ENCODE peak calls at places on chromosomes 2 and 18, in six cellular contexts. One of them, this sample, is unnamed.

GRCh38 chr18:23038712-23039111 is 96.6 kb upstream of the CABLES1 start:
- DNase-seq in memory B cell: no peak
- DNase-seq in lower lobe of right lung: no peak
- DNase-seq in posterior cingulate gyrus: no peak
- DNase-seq in upper lobe of right lung: no peak
- DNase-seq in HCEC 1CT: peak
- DNase-seq in this sample: no peak

GRCh38 chr2:177165103-177165583 is 47.5 kb upstream of the HNRNPA3 start:
- DNase-seq in memory B cell: no peak
- DNase-seq in lower lobe of right lung: no peak
- DNase-seq in posterior cingulate gyrus: no peak
- DNase-seq in upper lobe of right lung: no peak
- DNase-seq in HCEC 1CT: peak
- DNase-seq in this sample: no peak

GRCh38 chr18:23503967-23504352 is 649 bp downstream of the RMC1 start:
- DNase-seq in memory B cell: no peak
- DNase-seq in lower lobe of right lung: no peak
- DNase-seq in posterior cingulate gyrus: no peak
- DNase-seq in upper lobe of right lung: no peak
- DNase-seq in HCEC 1CT: no peak
- DNase-seq in this sample: no peak

GRCh38 chr2:207239222-207239674 is 73.5 kb upstream of the KLF7 start:
- DNase-seq in memory B cell: no peak
- DNase-seq in lower lobe of right lung: peak
- DNase-seq in posterior cingulate gyrus: no peak
- DNase-seq in upper lobe of right lung: no peak
- DNase-seq in HCEC 1CT: peak
- DNase-seq in this sample: no peak

GRCh38 chr2:128798502-128799283 is 480.0 kb upstream of the HS6ST1 start:
- DNase-seq in memory B cell: no peak
- DNase-seq in lower lobe of right lung: no peak
- DNase-seq in posterior cingulate gyrus: no peak
- DNase-seq in upper lobe of right lung: peak
- DNase-seq in HCEC 1CT: no peak
- DNase-seq in this sample: no peak

GRCh38 chr2:240433973-240434727 is 1.3 kb upstream of the GPC1 start:
- DNase-seq in memory B cell: no peak
- DNase-seq in lower lobe of right lung: peak
- DNase-seq in posterior cingulate gyrus: peak
- DNase-seq in upper lobe of right lung: peak
- DNase-seq in HCEC 1CT: peak
- DNase-seq in this sample: no peak

GRCh38 chr18:54129448-54130134 is 94.9 kb downstream of the MBD2 start:
- DNase-seq in memory B cell: no peak
- DNase-seq in lower lobe of right lung: no peak
- DNase-seq in posterior cingulate gyrus: no peak
- DNase-seq in upper lobe of right lung: no peak
- DNase-seq in HCEC 1CT: no peak
- DNase-seq in this sample: no peak

GRCh38 chr2:1755436-1756191 is 11.3 kb upstream of the PXDN start:
- DNase-seq in memory B cell: no peak
- DNase-seq in lower lobe of right lung: no peak
- DNase-seq in posterior cingulate gyrus: no peak
- DNase-seq in upper lobe of right lung: no peak
- DNase-seq in HCEC 1CT: peak
- DNase-seq in this sample: no peak

GRCh38 chr2:195824478-195824877 is 167.5 kb downstream of the SLC39A10 start:
- DNase-seq in memory B cell: no peak
- DNase-seq in lower lobe of right lung: no peak
- DNase-seq in posterior cingulate gyrus: no peak
- DNase-seq in upper lobe of right lung: no peak
- DNase-seq in HCEC 1CT: no peak
- DNase-seq in this sample: no peak

GRCh38 chr2:30821960-30822359 is 14.7 kb upstream of the CAPN13 start:
- DNase-seq in memory B cell: no peak
- DNase-seq in lower lobe of right lung: no peak
- DNase-seq in posterior cingulate gyrus: no peak
- DNase-seq in upper lobe of right lung: no peak
- DNase-seq in HCEC 1CT: no peak
- DNase-seq in this sample: no peak

GRCh38 chr2:162686336-162686735 is 152.2 kb downstream of the KCNH7 start:
- DNase-seq in memory B cell: no peak
- DNase-seq in lower lobe of right lung: no peak
- DNase-seq in posterior cingulate gyrus: no peak
- DNase-seq in upper lobe of right lung: no peak
- DNase-seq in HCEC 1CT: no peak
- DNase-seq in this sample: no peak

GRCh38 chr2:11009866-11010265 is 98.1 kb downstream of the KCNF1 start:
- DNase-seq in memory B cell: no peak
- DNase-seq in lower lobe of right lung: no peak
- DNase-seq in posterior cingulate gyrus: peak
- DNase-seq in upper lobe of right lung: no peak
- DNase-seq in HCEC 1CT: no peak
- DNase-seq in this sample: no peak

GRCh38 chr2:109721626-109722025 is 72.5 kb upstream of the RGPD5 start:
- DNase-seq in memory B cell: no peak
- DNase-seq in lower lobe of right lung: no peak
- DNase-seq in posterior cingulate gyrus: no peak
- DNase-seq in upper lobe of right lung: peak
- DNase-seq in HCEC 1CT: no peak
- DNase-seq in this sample: no peak

GRCh38 chr2:119326938-119327337 is 39.7 kb downstream of the C2orf76 start:
- DNase-seq in memory B cell: no peak
- DNase-seq in lower lobe of right lung: no peak
- DNase-seq in posterior cingulate gyrus: no peak
- DNase-seq in upper lobe of right lung: no peak
- DNase-seq in HCEC 1CT: no peak
- DNase-seq in this sample: no peak

This sample was measured in naive B cell.